ENCODE peak calls at places on chromosomes 5 and 9, in ten cellular contexts. One of them, this sample, is unnamed.
A peak's percentile ranks its signal among the peaks of the same experiment; 100 is the strongest.

GRCh38 chr9:107348836-107349235 is 65.8 kb downstream of the RAD23B start:
- DNase-seq in MM.1S: no peak
- DNase-seq in H9: peak; percentile 57
- DNase-seq in kidney: no peak
- DNase-seq in keratinocyte: no peak
- DNase-seq in K562: no peak
- DNase-seq in DND-41: no peak
- DNase-seq in mammary epithelial cell: no peak
- DNase-seq in HepG2: no peak
- DNase-seq in neural progenitor cell: no peak
- DNase-seq in this sample: peak; percentile 85

GRCh38 chr5:88183255-88183654 is 85.4 kb downstream of the TMEM161B start:
- DNase-seq in H9: no peak
- DNase-seq in MM.1S: no peak
- DNase-seq in DND-41: no peak
- DNase-seq in neural progenitor cell: no peak
- DNase-seq in HepG2: no peak
- DNase-seq in mammary epithelial cell: no peak
- DNase-seq in kidney: no peak
- DNase-seq in keratinocyte: no peak
- DNase-seq in K562: no peak
- DNase-seq in this sample: no peak

GRCh38 chr9:19498015-19498414 is 89.2 kb downstream of the ACER2 start:
- DNase-seq in mammary epithelial cell: peak; percentile 17
- DNase-seq in MM.1S: no peak
- DNase-seq in HepG2: no peak
- DNase-seq in K562: no peak
- DNase-seq in kidney: no peak
- DNase-seq in DND-41: no peak
- DNase-seq in neural progenitor cell: no peak
- DNase-seq in keratinocyte: no peak
- DNase-seq in H9: no peak
- DNase-seq in this sample: no peak

GRCh38 chr5:37717613-37718431 is 122.0 kb downstream of the GDNF start:
- DNase-seq in HepG2: peak; percentile 95
- DNase-seq in kidney: no peak
- DNase-seq in keratinocyte: no peak
- DNase-seq in DND-41: no peak
- DNase-seq in mammary epithelial cell: no peak
- DNase-seq in H9: no peak
- DNase-seq in K562: no peak
- DNase-seq in MM.1S: no peak
- DNase-seq in neural progenitor cell: peak; percentile 22
- DNase-seq in this sample: no peak

GRCh38 chr5:124302504-124302903 is 443.9 kb downstream of the ZNF608 start:
- DNase-seq in K562: no peak
- DNase-seq in MM.1S: no peak
- DNase-seq in mammary epithelial cell: no peak
- DNase-seq in H9: no peak
- DNase-seq in kidney: no peak
- DNase-seq in keratinocyte: no peak
- DNase-seq in neural progenitor cell: no peak
- DNase-seq in HepG2: no peak
- DNase-seq in DND-41: no peak
- DNase-seq in this sample: no peak

GRCh38 chr5:130024006-130024405 is 119.7 kb downstream of the CHSY3 start:
- DNase-seq in HepG2: no peak
- DNase-seq in mammary epithelial cell: no peak
- DNase-seq in K562: no peak
- DNase-seq in MM.1S: no peak
- DNase-seq in DND-41: no peak
- DNase-seq in neural progenitor cell: no peak
- DNase-seq in keratinocyte: no peak
- DNase-seq in kidney: no peak
- DNase-seq in H9: no peak
- DNase-seq in this sample: no peak

GRCh38 chr5:83527722-83528438 is 56.3 kb downstream of the VCAN start:
- DNase-seq in kidney: no peak
- DNase-seq in HepG2: no peak
- DNase-seq in MM.1S: no peak
- DNase-seq in keratinocyte: no peak
- DNase-seq in H9: no peak
- DNase-seq in K562: no peak
- DNase-seq in neural progenitor cell: no peak
- DNase-seq in mammary epithelial cell: no peak
- DNase-seq in DND-41: no peak
- DNase-seq in this sample: no peak

GRCh38 chr9:120474579-120475243 is 105.3 kb downstream of the CDK5RAP2 start:
- DNase-seq in keratinocyte: no peak
- DNase-seq in H9: no peak
- DNase-seq in HepG2: no peak
- DNase-seq in mammary epithelial cell: no peak
- DNase-seq in neural progenitor cell: no peak
- DNase-seq in kidney: no peak
- DNase-seq in K562: no peak
- DNase-seq in DND-41: no peak
- DNase-seq in MM.1S: no peak
- DNase-seq in this sample: no peak

GRCh38 chr9:83266618-83267543 is 203.9 kb upstream of the RASEF start:
- DNase-seq in keratinocyte: no peak
- DNase-seq in K562: no peak
- DNase-seq in DND-41: no peak
- DNase-seq in MM.1S: no peak
- DNase-seq in HepG2: peak; percentile 78
- DNase-seq in H9: no peak
- DNase-seq in kidney: peak; percentile 78
- DNase-seq in mammary epithelial cell: no peak
- DNase-seq in neural progenitor cell: no peak
- DNase-seq in this sample: peak; percentile 51

GRCh38 chr9:134455951-134456739 is 129.9 kb downstream of the RXRA start:
- DNase-seq in MM.1S: no peak
- DNase-seq in DND-41: peak; percentile 60
- DNase-seq in keratinocyte: peak; percentile 80
- DNase-seq in HepG2: no peak
- DNase-seq in kidney: peak; percentile 96
- DNase-seq in K562: peak; percentile 55
- DNase-seq in neural progenitor cell: no peak
- DNase-seq in H9: no peak
- DNase-seq in mammary epithelial cell: peak; percentile 73
- DNase-seq in this sample: no peak

DNA sequence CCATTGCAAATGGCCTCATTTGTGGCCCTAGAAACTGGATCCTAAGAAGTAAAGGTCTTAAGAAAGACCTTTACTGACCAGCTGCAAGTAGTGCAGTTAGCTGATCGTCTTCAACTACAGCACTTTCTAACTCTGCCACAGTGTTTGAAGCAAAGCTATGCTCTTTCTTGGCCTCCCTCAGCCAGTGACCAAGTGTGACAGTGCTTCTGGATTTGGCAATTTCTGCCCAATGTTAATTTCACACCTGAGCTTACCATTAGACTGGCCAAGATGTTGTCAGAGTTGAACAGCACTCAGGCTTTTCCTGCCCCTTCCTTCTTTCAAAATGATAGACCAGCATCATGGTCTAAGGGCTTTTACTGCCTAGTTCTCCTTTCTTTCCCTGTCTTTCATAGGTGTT is 36.1 kb downstream of the UHRF2 start:
- DNase-seq in H9: no peak
- DNase-seq in K562: no peak
- DNase-seq in mammary epithelial cell: no peak
- DNase-seq in kidney: no peak
- DNase-seq in keratinocyte: no peak
- DNase-seq in MM.1S: no peak
- DNase-seq in DND-41: no peak
- DNase-seq in HepG2: no peak
- DNase-seq in neural progenitor cell: no peak
- DNase-seq in this sample: no peak
- H3K4me1 ChIP-seq in H9: no peaks in the 10 kb centered on the region
- H3K4me1 ChIP-seq in K562: no peaks in the 10 kb centered on the region
- H3K4me1 ChIP-seq in mammary epithelial cell: peaks cover 9% of the 10 kb centered on the region
- H3K4me1 ChIP-seq in kidney: peaks cover 12% of the 10 kb centered on the region
- H3K4me1 ChIP-seq in keratinocyte: peaks cover 4% of the 10 kb centered on the region
- H3K4me1 ChIP-seq in MM.1S: no peaks in the 10 kb centered on the region
- H3K4me1 ChIP-seq in DND-41: no peaks in the 10 kb centered on the region
- H3K4me1 ChIP-seq in HepG2: peaks cover 10% of the 10 kb centered on the region
- H3K4me1 ChIP-seq in neural progenitor cell: peaks cover 3% of the 10 kb centered on the region
- H3K4me1 ChIP-seq in this sample: peaks cover 12% of the 10 kb centered on the region

GRCh38 chr9:75850459-75851200 is 39.8 kb upstream of the PCSK5 start:
- DNase-seq in MM.1S: no peak
- DNase-seq in keratinocyte: no peak
- DNase-seq in kidney: no peak
- DNase-seq in K562: no peak
- DNase-seq in mammary epithelial cell: no peak
- DNase-seq in neural progenitor cell: no peak
- DNase-seq in DND-41: no peak
- DNase-seq in HepG2: no peak
- DNase-seq in H9: no peak
- DNase-seq in this sample: no peak

GRCh38 chr9:75852746-75853145 is 37.7 kb upstream of the PCSK5 start:
- DNase-seq in neural progenitor cell: no peak
- DNase-seq in H9: no peak
- DNase-seq in HepG2: no peak
- DNase-seq in kidney: no peak
- DNase-seq in mammary epithelial cell: no peak
- DNase-seq in MM.1S: no peak
- DNase-seq in K562: no peak
- DNase-seq in DND-41: no peak
- DNase-seq in keratinocyte: no peak
- DNase-seq in this sample: no peak

GRCh38 chr9:75858497-75859092 is 31.9 kb upstream of the PCSK5 start:
- DNase-seq in MM.1S: no peak
- DNase-seq in H9: no peak
- DNase-seq in keratinocyte: no peak
- DNase-seq in neural progenitor cell: no peak
- DNase-seq in K562: no peak
- DNase-seq in mammary epithelial cell: no peak
- DNase-seq in DND-41: no peak
- DNase-seq in kidney: no peak
- DNase-seq in HepG2: no peak
- DNase-seq in this sample: no peak

GRCh38 chr9:75851917-75852316 is 38.6 kb upstream of the PCSK5 start:
- DNase-seq in kidney: no peak
- DNase-seq in mammary epithelial cell: no peak
- DNase-seq in neural progenitor cell: no peak
- DNase-seq in K562: no peak
- DNase-seq in H9: no peak
- DNase-seq in DND-41: no peak
- DNase-seq in keratinocyte: no peak
- DNase-seq in MM.1S: no peak
- DNase-seq in HepG2: no peak
- DNase-seq in this sample: no peak

DNA sequence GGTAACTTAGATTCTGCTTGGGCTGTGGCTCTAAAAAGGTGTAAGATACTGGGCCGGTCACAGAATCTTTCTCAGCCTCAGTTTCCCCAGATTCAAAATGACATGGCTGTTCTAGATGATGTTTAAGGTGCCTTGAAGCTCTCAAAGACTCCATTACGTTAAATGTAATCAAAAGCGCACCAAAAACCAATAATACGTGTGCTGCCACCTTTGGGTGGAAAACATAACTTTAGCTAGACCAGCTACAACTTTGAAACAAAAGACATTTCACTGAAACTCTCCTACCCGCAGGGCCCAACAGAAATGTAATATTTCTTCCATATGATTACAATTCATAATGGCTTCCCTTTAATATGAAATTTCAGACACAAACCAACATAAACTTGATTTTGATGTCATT is 35.0 kb upstream of the PCSK5 start:
- DNase-seq in keratinocyte: no peak
- DNase-seq in neural progenitor cell: peak; percentile 49
- DNase-seq in mammary epithelial cell: peak; percentile 16
- DNase-seq in MM.1S: peak; percentile 43
- DNase-seq in kidney: no peak
- DNase-seq in DND-41: no peak
- DNase-seq in K562: no peak
- DNase-seq in HepG2: peak; percentile 13
- DNase-seq in H9: no peak
- DNase-seq in this sample: peak; percentile 65
- TF ChIP-seq CTCF in keratinocyte: peak; percentile 26
- TF ChIP-seq CTCF in neural progenitor cell: peak; percentile 62
- TF ChIP-seq CTCF in mammary epithelial cell: peak; percentile 48
- TF ChIP-seq CTCF in MM.1S: peak; percentile 49
- TF ChIP-seq CTCF in kidney: peak; percentile 43
- TF ChIP-seq CTCF in DND-41: peak; percentile 27
- TF ChIP-seq CTCF in K562: peak; percentile 22
- TF ChIP-seq CTCF in HepG2: peak; percentile 53
- TF ChIP-seq CTCF in H9: peak; percentile 69
- TF ChIP-seq CTCF in this sample: peak; percentile 78

GRCh38 chr9:123357748-123358059 is 1.7 kb downstream of the CRB2 start:
- DNase-seq in K562: no peak
- DNase-seq in MM.1S: no peak
- DNase-seq in keratinocyte: no peak
- DNase-seq in neural progenitor cell: no peak
- DNase-seq in DND-41: no peak
- DNase-seq in HepG2: no peak
- DNase-seq in mammary epithelial cell: no peak
- DNase-seq in kidney: no peak
- DNase-seq in H9: no peak
- DNase-seq in this sample: no peak
- H3K9ac ChIP-seq in K562: peak overlapping the region; percentile 80
- H3K9ac ChIP-seq in MM.1S: no peak overlapping the region
- H3K9ac ChIP-seq in keratinocyte: no peak overlapping the region
- H3K9ac ChIP-seq in neural progenitor cell: no peak overlapping the region
- H3K9ac ChIP-seq in DND-41: no peak overlapping the region
- H3K9ac ChIP-seq in HepG2: no peak overlapping the region
- H3K9ac ChIP-seq in mammary epithelial cell: no peak overlapping the region
- H3K9ac ChIP-seq in kidney: no peak overlapping the region
- H3K9ac ChIP-seq in H9: no peak overlapping the region
- H3K9ac ChIP-seq in this sample: no peak overlapping the region

DNA sequence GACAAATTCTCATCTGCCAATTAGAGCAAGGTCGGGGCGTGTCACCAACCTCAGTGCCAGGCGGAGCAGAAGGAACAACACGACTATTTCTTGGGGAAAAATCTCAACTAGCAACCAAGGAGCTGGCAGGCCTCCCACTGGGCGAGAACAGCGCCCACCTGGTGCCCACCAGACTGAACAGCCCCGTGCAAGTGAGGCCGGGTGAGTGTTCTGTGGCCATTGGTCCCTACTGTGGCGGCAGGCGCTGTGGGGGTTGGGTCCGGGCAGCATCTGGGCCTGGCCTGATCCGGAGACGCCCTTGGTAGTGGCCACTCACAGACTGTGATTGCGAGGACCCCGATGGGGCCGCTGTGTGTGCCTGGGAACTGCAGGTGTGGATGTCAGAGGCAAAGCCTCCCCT is 11.5 kb downstream of the NOTCH1 start:
- DNase-seq in HepG2: no peak
- DNase-seq in K562: no peak
- DNase-seq in neural progenitor cell: no peak
- DNase-seq in DND-41: no peak
- DNase-seq in keratinocyte: no peak
- DNase-seq in H9: no peak
- DNase-seq in kidney: no peak
- DNase-seq in MM.1S: no peak
- DNase-seq in mammary epithelial cell: no peak
- DNase-seq in this sample: no peak
- H3K4me1 ChIP-seq in HepG2: no peaks in the 10 kb centered on the region
- H3K4me1 ChIP-seq in K562: peaks cover 79% of the 10 kb centered on the region
- H3K4me1 ChIP-seq in neural progenitor cell: peaks cover 33% of the 10 kb centered on the region
- H3K4me1 ChIP-seq in DND-41: peaks cover 53% of the 10 kb centered on the region
- H3K4me1 ChIP-seq in keratinocyte: peaks cover 29% of the 10 kb centered on the region
- H3K4me1 ChIP-seq in H9: no peaks in the 10 kb centered on the region
- H3K4me1 ChIP-seq in kidney: peaks cover 44% of the 10 kb centered on the region
- H3K4me1 ChIP-seq in MM.1S: peaks cover 24% of the 10 kb centered on the region
- H3K4me1 ChIP-seq in mammary epithelial cell: peaks cover 39% of the 10 kb centered on the region
- H3K4me1 ChIP-seq in this sample: no peaks in the 10 kb centered on the region

This sample was measured in endodermal cell.